ENCODE peak calls at places on chromosomes 1 and 21, in seven cellular contexts. J, Y, D, K, M, C and V are unnamed samples.

GRCh38 chr21:41876396-41876795 is 2.7 kb downstream of the PRDM15 start:
- DNase-seq in J (no peak), Y (no peak), D (no peak), K (no peak), M (no peak), C (no peak), V (no peak)

GRCh38 chr1:33966346-33967141 is 102.7 kb downstream of the HMGB4 start:
- DNase-seq in J (no peak), Y (no peak), D (no peak), K (no peak), M (no peak), C (peak; percentile 69), V (peak; percentile 53)

GRCh38 chr1:163203561-163203960 is 845 bp upstream of the RGS5 start:
- DNase-seq in J (peak; percentile 46), Y (peak; percentile 13), D (no peak), K (no peak), M (no peak), C (no peak), V (peak; percentile 3)

GRCh38 chr1:159798893-159799292 is 3.3 kb upstream of the FCRL6 start:
- DNase-seq in J (peak; percentile 97), Y (peak; percentile 89), D (peak; percentile 86), K (peak; percentile 53), M (peak; percentile 59), C (peak; percentile 89), V (peak; percentile 85)

GRCh38 chr1:172276120-172276818 is 144.2 kb upstream of the C1orf105 start:
- DNase-seq in J (no peak), Y (no peak), D (no peak), K (no peak), M (no peak), C (no peak), V (no peak)

GRCh38 chr1:61082336-61083013 is at the start of gene NFIA:
- DNase-seq in J (peak; percentile 65), Y (peak; percentile 76), D (peak; percentile 57), K (no peak), M (peak; percentile 67), C (peak; percentile 70), V (peak; percentile 50)

GRCh38 chr1:228317891-228318810 is 88.5 kb downstream of the TRIM11 start:
- DNase-seq in J (no peak), Y (no peak), D (no peak), K (no peak), M (no peak), C (no peak), V (no peak)

GRCh38 chr1:24481098-24481497 is 21.5 kb upstream of the RCAN3 start:
- DNase-seq in J (peak; percentile 42), Y (no peak), D (no peak), K (no peak), M (no peak), C (no peak), V (no peak)

GRCh38 chr1:154758346-154758745 is 111.7 kb downstream of the KCNN3 start:
- DNase-seq in J (no peak), Y (no peak), D (no peak), K (no peak), M (no peak), C (no peak), V (no peak)

GRCh38 chr1:77546890-77547289 is 135.6 kb downstream of the ZZZ3 start:
- DNase-seq in J (no peak), Y (no peak), D (no peak), K (no peak), M (no peak), C (no peak), V (no peak)

GRCh38 chr1:33143698-33144097 is 38.1 kb downstream of the TRIM62 start:
- DNase-seq in J (no peak), Y (peak; percentile 88), D (no peak), K (no peak), M (no peak), C (peak; percentile 90), V (peak; percentile 95)

GRCh38 chr1:200242379-200243041 is 167.3 kb downstream of the ZNF281 start:
- DNase-seq in J (no peak), Y (peak; percentile 90), D (no peak), K (peak; percentile 33), M (no peak), C (no peak), V (peak; percentile 54)

GRCh38 chr1:59739111-59739510 is 75.6 kb upstream of the HOOK1 start:
- DNase-seq in J (no peak), Y (no peak), D (no peak), K (no peak), M (no peak), C (no peak), V (no peak)

GRCh38 chr1:185156854-185157598 is at the start of the genes SWT1 and TRMT1L:
- DNase-seq in J (peak; percentile 100), Y (peak; percentile 100), D (peak; percentile 99), K (peak; percentile 98), M (peak; percentile 96), C (peak; percentile 100), V (peak; percentile 99)

GRCh38 chr1:185162491-185162890 is 5.5 kb downstream of the SWT1 start:
- DNase-seq in J (no peak), Y (no peak), D (no peak), K (no peak), M (no peak), C (no peak), V (no peak)

GRCh38 chr1:185157599-185158469 is 867 bp downstream of the SWT1 start:
- DNase-seq in J (peak; percentile 43), Y (peak; percentile 32), D (no peak), K (peak; percentile 8), M (no peak), C (peak; percentile 18), V (peak; percentile 4)

GRCh38 chr1:185158806-185159205 is 1.8 kb downstream of the SWT1 start:
- DNase-seq in J (no peak), Y (peak; percentile 8), D (no peak), K (no peak), M (no peak), C (no peak), V (no peak)

GRCh38 chr1:185159966-185160365 is 3.0 kb downstream of the SWT1 start:
- DNase-seq in J (no peak), Y (no peak), D (no peak), K (no peak), M (no peak), C (no peak), V (peak; percentile 26)
- H4K8ac ChIP-seq in J (no peak overlapping the region), Y (no peak overlapping the region), D (no peak overlapping the region), K (no peak overlapping the region), M (no peak overlapping the region), C (no peak overlapping the region), V (no peak overlapping the region)

DNA sequence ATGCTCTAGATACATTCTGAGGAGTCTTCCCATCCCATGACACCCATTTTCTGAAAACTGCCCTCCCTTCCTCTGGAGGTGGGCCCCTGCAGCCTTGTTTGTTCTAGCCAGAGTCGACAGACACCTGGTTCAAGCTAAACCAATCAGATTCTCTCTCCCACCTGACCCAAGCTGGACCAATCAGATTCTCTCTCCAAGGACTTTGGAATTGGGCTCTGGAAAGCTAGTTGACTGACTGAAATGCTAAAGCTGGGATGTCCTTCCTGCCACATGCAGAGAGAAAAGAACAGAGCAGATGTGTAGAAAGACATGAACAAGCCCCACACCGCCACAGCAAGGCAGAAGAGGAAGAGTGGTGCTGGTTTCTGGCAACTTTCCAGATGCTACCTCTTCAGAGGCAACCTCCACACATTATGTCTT is 24.6 kb downstream of the ASAP3 start:
- DNase-seq in J (peak; percentile 63), Y (no peak), D (peak; percentile 67), K (no peak), M (no peak), C (no peak), V (no peak)
- H2BK120ac ChIP-seq in J (no peak overlapping the region), Y (no peak overlapping the region), D (no peak overlapping the region), K (no peak overlapping the region), M (no peak overlapping the region), C (no peak overlapping the region), V (no peak overlapping the region)

GRCh38 chr1:6307099-6307498 is 46.2 kb upstream of the GPR153 start:
- DNase-seq in J (no peak), Y (no peak), D (no peak), K (no peak), M (no peak), C (no peak), V (peak; percentile 22)

GRCh38 chr1:6300342-6301141 is 39.6 kb upstream of the GPR153 start:
- DNase-seq in J (no peak), Y (no peak), D (no peak), K (no peak), M (no peak), C (no peak), V (no peak)

GRCh38 chr1:6302568-6302967 is 41.7 kb upstream of the GPR153 start:
- DNase-seq in J (no peak), Y (no peak), D (no peak), K (no peak), M (no peak), C (no peak), V (no peak)

GRCh38 chr1:6301526-6301925 is 40.6 kb upstream of the GPR153 start:
- DNase-seq in J (no peak), Y (no peak), D (no peak), K (no peak), M (no peak), C (peak; percentile 18), V (peak; percentile 15)

DNA sequence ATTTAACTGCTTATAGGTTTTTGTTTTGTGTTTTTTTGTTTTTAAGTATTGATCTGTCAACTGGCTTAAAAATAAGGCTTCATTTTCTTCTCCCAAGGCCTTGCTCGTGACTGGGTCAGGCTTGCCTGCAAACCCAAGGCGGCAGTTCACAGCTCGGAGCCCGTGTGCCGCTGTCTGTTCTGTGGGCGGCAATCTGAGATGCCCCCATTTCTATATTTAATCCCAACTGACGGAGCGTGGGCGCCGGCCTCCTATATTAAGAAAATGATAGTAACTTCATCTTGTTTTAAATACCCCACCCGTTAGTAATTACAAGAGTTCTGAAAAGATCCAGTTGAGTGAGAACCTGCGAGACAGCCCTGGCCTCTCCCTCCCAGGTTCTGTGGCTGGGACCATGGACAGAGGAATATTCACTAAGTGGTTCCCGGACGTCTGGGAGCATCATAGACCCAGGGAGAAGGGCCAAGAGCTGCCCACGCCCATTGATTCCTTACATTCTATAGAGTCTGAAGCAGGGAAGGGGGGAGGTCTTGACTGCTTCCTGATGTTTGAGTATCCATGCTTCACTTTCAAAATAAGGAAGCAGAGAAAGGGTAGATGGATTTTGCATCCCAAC is 42.6 kb upstream of the GPR153 start:
- DNase-seq in J (no peak), Y (no peak), D (no peak), K (no peak), M (no peak), C (no peak), V (peak; percentile 4)
- H4K8ac ChIP-seq in J (no peak overlapping the region), Y (no peak overlapping the region), D (no peak overlapping the region), K (no peak overlapping the region), M (no peak overlapping the region), C (no peak overlapping the region), V (no peak overlapping the region)

DNA sequence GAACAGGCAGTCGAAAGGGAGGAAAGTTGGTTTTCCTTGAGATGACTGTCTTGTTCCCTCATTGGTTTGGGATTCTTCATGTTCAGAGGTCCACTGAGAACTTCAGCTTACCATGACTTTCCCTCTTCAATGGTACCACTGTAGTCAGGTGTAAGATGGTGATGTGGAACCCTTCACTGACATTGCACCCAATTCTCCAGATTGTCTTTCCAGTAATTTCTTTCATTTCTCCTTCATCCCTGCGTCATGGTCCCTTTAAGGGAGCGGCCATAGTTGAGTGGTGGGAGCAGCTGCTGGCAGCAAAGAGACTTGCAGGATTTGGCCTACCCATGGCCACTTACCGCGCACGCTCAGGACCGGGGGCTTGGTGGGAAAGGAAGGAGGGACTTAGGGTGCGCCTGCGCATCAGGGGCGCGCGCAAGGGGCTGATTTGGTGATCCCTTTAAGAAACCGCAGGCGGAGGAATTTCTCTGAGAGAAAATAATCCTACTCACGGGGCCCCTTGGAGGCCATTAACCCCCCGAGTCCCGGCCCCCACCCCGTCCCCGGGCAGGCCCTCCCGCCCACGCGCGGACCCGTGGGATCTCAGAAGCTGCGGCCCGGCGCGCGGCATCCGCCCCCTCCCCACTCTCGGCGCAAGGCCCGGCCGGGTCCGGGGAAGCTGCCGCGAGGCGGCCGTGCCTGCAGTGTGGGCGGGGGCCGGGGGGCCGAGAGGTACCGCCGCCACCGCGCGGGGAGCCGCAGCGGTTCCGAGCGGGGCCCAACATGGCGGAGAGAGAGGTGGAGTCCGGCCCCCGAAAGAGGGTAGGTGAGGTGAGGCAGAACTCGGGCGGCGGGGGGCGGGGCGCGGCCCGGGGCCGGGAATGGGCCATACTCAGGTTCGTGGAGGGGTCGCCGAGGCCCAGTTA is at the start of gene ZMYM4:
- DNase-seq in J (peak; percentile 99), Y (peak; percentile 99), D (peak; percentile 95), K (peak; percentile 87), M (peak; percentile 85), C (peak; percentile 97), V (peak; percentile 99)
- H2BK120ac ChIP-seq in J (peak within 1 kb of the TSS; percentile 96), Y (peak within 1 kb of the TSS; percentile 95), D (no peak within 1 kb of the TSS), K (peak within 1 kb of the TSS; percentile 82), M (no peak within 1 kb of the TSS), C (peak within 1 kb of the TSS; percentile 67), V (peak within 1 kb of the TSS; percentile 36)